ENCODE peak calls at places on chromosomes 3 and 15, in ten cellular contexts. N is fibroblast of gingiva; T is activated CD4-positive, alpha-beta T cell treated with anti-CD3 and anti-CD28 coated beads for 36 hours; A is Calu3; D is astrocyte of the spinal cord; M is mucosa of descending colon; I is kidney epithelial cell; H is HEK293T; J is nucleus accumbens; W is GM20000. U is an unnamed sample.

GRCh38 chr3:129687586-129688125 is 81.2 kb upstream of the PLXND1 start:
- DNase-seq in N (no peak), T (no peak), A (no peak), D (no peak), M (no peak), I (no peak), H (no peak), J (no peak), W (no peak), U (no peak)

GRCh38 chr3:33900809-33901505 is 102.5 kb downstream of the PDCD6IP start:
- DNase-seq in N (no peak), T (no peak), A (no peak), D (no peak), M (no peak), I (no peak), H (no peak), J (no peak), W (no peak), U (no peak)

GRCh38 chr15:32844118-32844711 is 126.4 kb downstream of the GREM1 start:
- DNase-seq in N (peak; percentile 50), T (no peak), A (no peak), D (peak; percentile 65), M (no peak), I (no peak), H (peak; percentile 18), J (no peak), W (peak; percentile 24), U (no peak)

GRCh38 chr15:59334063-59334415 is 38.6 kb downstream of the MYO1E start:
- DNase-seq in N (no peak), T (no peak), A (no peak), D (no peak), M (no peak), I (no peak), H (no peak), J (no peak), W (no peak), U (no peak)

GRCh38 chr3:14391033-14391432 is 11.4 kb upstream of the SLC6A6 start:
- DNase-seq in N (peak; percentile 94), T (no peak), A (no peak), D (peak; percentile 24), M (no peak), I (no peak), H (no peak), J (peak; percentile 44), W (no peak), U (no peak)

GRCh38 chr15:34434627-34435305 is 2.8 kb downstream of the GOLGA8A start:
- DNase-seq in N (no peak), T (no peak), A (no peak), D (no peak), M (no peak), I (no peak), H (no peak), J (no peak), W (no peak), U (no peak)

GRCh38 chr3:19149388-19149787 is 1.1 kb downstream of the KCNH8 start:
- DNase-seq in N (no peak), T (peak; percentile 53), A (peak; percentile 29), D (peak; percentile 47), M (no peak), I (no peak), H (no peak), J (no peak), W (peak; percentile 19), U (peak; percentile 61)

GRCh38 chr3:156433138-156433537 is 121.8 kb downstream of the SSR3 start:
- DNase-seq in N (no peak), T (no peak), A (no peak), D (no peak), M (no peak), I (no peak), H (no peak), J (no peak), W (no peak), U (no peak)

GRCh38 chr3:126811530-126811929 is 107.5 kb downstream of the CHCHD6 start:
- DNase-seq in N (peak; percentile 52), T (no peak), A (no peak), D (no peak), M (no peak), I (no peak), H (no peak), J (no peak), W (no peak), U (no peak)

GRCh38 chr15:79179597-79179996 is 89.0 kb upstream of the RASGRF1 start:
- DNase-seq in N (no peak), T (no peak), A (no peak), D (no peak), M (no peak), I (no peak), H (no peak), J (no peak), W (no peak), U (no peak)

GRCh38 chr3:137263982-137264777 is 306.4 kb downstream of the IL20RB start:
- DNase-seq in N (no peak), T (no peak), A (no peak), D (no peak), M (peak; percentile 47), I (no peak), H (no peak), J (no peak), W (no peak), U (no peak)

GRCh38 chr15:31197497-31198414 is 96.2 kb upstream of the TRPM1 start:
- DNase-seq in N (no peak), T (peak; percentile 77), A (no peak), D (no peak), M (peak; percentile 65), I (no peak), H (peak; percentile 43), J (no peak), W (peak; percentile 68), U (peak; percentile 51)